ENCODE peak calls at places on chromosomes 13 and 19, in seven cellular contexts. B is transverse colon, R is A549, U is right lobe of liver, S is sigmoid colon, Y is body of pancreas, Q is uterus. L is an unnamed sample.

GRCh38 chr13:113646921-113647340 is 11.1 kb downstream of the ATP4B start:
- DNase-seq in R (no peak), Q (peak; percentile 9), B (no peak), S (no peak), Y (no peak), U (no peak), L (no peak)

GRCh38 chr13:30224732-30225131 is 82.6 kb downstream of the KATNAL1 start:
- DNase-seq in Q (no peak), S (no peak), U (no peak), B (no peak), R (peak; percentile 6), Y (no peak), L (no peak)

GRCh38 chr19:49560358-49560900 is 19.9 kb downstream of the NOSIP start:
- DNase-seq in Q (no peak), B (peak; percentile 49), Y (peak; percentile 70), R (no peak), U (no peak), S (no peak), L (no peak)

GRCh38 chr13:57557979-57558529 is 73.5 kb upstream of the PCDH17 start:
- DNase-seq in S (no peak), B (no peak), U (no peak), R (no peak), Y (no peak), Q (no peak), L (no peak)

GRCh38 chr19:49481020-49481683 is 6.3 kb upstream of the RPL13A start:
- DNase-seq in Q (no peak), S (no peak), R (no peak), B (no peak), Y (no peak), U (no peak), L (no peak)

GRCh38 chr19:28881616-28882015 is 331.3 kb downstream of the UQCRFS1 start:
- DNase-seq in Y (no peak), B (no peak), U (no peak), R (no peak), Q (no peak), S (no peak), L (no peak)

GRCh38 chr19:49880162-49880869 is 2.8 kb downstream of the TBC1D17 start:
- DNase-seq in Q (no peak), S (no peak), U (no peak), Y (no peak), B (no peak), R (no peak), L (no peak)

GRCh38 chr13:40813662-40814454 is 24.4 kb downstream of the SLC25A15 start:
- DNase-seq in Q (no peak), B (no peak), R (no peak), U (no peak), S (no peak), Y (peak; percentile 46), L (peak; percentile 15)

GRCh38 chr13:46553521-46553885 is 533 bp downstream of the LRCH1 start:
- DNase-seq in B (no peak), U (peak; percentile 40), Q (peak; percentile 40), R (no peak), S (peak; percentile 76), Y (no peak), L (no peak)

GRCh38 chr19:44401108-44401786 is at the start of gene ZNF285:
- DNase-seq in B (peak; percentile 90), Q (peak; percentile 84), U (peak; percentile 88), S (peak; percentile 95), Y (peak; percentile 88), R (peak; percentile 99), L (no peak)

GRCh38 chr13:106649495-106649894 is 81.6 kb upstream of the ARGLU1 start:
- DNase-seq in U (no peak), Y (no peak), S (no peak), B (peak; percentile 56), Q (no peak), R (no peak), L (peak; percentile 22)

GRCh38 chr19:41328157-41328817 is 18.3 kb downstream of the CCDC97 start:
- DNase-seq in S (no peak), R (no peak), Y (no peak), U (peak; percentile 27), Q (no peak), B (no peak), L (no peak)

GRCh38 chr19:41325947-41326706 is 16.2 kb downstream of the CCDC97 start:
- DNase-seq in Y (no peak), R (no peak), B (peak; percentile 39), U (peak; percentile 47), S (no peak), Q (no peak), L (no peak)

GRCh38 chr19:41327076-41327475 is 17.1 kb downstream of the CCDC97 start:
- DNase-seq in U (no peak), Q (no peak), S (no peak), R (no peak), Y (no peak), B (no peak), L (no peak)

GRCh38 chr19:41328818-41329220 is 18.8 kb downstream of the CCDC97 start:
- DNase-seq in S (no peak), Y (no peak), U (no peak), Q (no peak), R (no peak), B (no peak), L (no peak)

DNA sequence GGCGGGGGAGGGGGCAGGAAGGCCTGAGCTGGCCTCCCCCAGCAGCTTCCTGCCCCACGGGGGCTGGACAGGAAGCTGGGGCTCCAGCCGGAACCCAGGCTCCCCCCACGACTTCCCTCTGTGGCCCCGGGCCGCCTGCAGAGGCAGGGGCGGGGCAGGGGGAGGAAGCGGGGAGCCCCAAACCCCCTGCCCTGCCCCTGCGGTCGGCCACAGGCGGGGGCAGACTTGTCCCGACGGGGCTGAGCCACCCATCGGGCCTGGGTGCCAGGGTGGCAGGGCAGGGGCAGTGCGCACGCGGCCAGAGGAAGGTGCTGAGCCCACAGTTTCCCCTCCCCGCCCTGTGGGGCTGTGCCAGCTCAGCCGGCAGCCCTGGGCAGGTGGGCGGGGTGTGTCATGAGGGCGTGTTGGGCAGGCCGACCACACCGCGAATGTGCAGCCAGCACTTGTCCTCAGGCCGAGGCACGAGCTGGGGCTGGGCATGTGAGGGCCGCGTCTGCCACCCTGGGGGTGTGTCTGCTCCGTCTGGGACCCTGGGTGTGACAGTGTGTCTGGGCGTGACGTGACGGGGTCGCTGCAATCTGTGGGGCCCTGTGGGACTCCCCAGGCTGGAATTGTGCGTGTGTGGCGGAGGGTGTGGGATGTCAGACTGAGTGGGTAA is 17.7 kb downstream of the CCDC97 start:
- DNase-seq in B (peak; percentile 88), Y (peak; percentile 76), R (no peak), U (peak; percentile 81), Q (peak; percentile 51), S (no peak), L (peak; percentile 96)
- TF ChIP-seq POLR2A in B (peak; percentile 31), Y (peak; percentile 24), R (no peak), U (no peak), Q (no peak), S (no peak), L (no peak)

DNA sequence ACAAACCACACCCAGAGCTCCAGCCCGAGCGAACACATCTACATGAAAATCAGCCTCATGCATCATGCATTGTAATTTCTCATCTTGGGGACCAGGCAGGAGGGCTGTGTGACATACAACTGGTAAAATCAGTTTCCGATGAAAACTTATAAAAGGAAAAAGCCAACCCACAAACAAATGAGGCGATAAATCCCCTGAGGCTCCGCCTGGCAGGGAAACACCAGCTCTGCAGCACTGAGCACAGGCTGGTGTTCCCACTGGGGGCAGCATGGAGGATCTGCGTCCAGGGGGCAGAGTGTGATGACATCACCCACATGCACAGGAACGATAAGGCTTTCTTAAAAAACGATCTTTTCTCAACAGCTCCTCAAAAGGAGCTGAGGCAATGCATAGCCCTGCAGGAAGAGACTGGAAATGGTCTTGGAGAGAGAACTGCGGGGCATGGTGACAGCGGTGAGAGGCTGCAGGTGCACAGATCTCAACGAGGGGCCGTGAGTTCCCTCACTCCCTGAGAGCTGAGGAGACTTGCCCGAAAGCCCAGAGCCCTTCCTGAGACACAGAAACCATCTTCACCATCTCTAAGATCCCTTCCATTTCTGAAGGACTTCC is 24.6 kb downstream of the SH3GL1 start:
- DNase-seq in Q (peak; percentile 54), R (no peak), B (peak; percentile 38), S (peak; percentile 69), Y (peak; percentile 44), U (no peak), L (peak; percentile 43)
- TF ChIP-seq POLR2A in Q (no peak), R (no peak), B (no peak), S (no peak), Y (no peak), U (no peak), L (no peak)

GRCh38 chr13:99969934-99970760 is 1.4 kb downstream of the ZIC5 start:
- DNase-seq in Q (no peak), B (no peak), S (no peak), Y (no peak), R (no peak), U (no peak), L (peak; percentile 96)
- TF ChIP-seq POLR2A in Q (no peak), B (no peak), S (no peak), Y (no peak), R (peak; percentile 30), U (no peak), L (no peak)

DNA sequence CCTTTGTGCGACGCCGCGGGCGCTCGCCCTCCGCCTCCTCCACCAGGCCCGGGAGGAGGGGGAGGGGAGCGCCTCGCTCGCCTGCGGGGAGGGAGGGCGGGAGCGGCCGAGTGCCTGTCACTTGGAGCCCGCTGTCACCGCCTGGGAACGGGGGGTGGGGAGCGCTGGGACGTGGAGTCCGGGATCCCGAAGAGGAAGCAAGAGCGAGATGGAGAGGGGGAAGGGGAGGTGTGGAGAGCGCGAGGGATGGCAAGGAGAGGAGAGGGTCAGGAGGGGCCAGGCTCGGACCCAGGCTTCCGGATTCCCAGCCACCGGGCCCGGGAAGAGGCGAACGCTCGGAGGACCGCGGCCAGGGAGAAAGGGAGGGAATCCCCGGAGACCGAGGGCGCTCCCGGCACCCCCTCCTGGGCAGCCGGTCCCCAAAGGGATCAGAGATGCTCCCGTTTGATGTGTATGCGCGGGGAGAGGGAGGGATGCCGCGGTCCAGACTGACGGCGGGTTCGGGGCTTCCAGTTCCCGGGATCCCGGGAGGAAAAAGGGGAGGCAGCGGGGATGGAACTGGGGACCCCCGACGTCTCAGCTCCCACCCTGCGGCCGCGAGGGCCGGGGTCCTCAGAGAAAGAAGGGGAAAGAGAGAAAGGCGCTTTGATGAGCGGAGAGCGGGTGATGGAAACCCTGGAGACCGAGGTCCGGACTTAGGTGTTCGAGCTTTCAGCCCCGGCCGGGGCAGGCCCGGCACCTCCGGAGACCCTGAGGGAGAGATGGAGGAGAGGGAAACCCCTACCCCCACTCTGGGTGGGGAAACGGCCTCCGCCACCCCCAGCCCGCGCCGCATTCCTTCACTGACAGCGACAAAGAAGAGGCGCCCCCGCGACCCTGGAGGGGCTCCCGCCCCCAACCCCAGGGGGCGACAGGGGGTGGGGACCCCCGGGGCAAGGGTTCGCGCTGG is 4.7 kb upstream of the DPF1 start:
- DNase-seq in U (no peak), Q (no peak), R (no peak), Y (no peak), B (no peak), S (no peak), L (no peak)
- TF ChIP-seq POLR2A in U (no peak), Q (no peak), R (no peak), Y (no peak), B (no peak), S (no peak), L (no peak)

DNA sequence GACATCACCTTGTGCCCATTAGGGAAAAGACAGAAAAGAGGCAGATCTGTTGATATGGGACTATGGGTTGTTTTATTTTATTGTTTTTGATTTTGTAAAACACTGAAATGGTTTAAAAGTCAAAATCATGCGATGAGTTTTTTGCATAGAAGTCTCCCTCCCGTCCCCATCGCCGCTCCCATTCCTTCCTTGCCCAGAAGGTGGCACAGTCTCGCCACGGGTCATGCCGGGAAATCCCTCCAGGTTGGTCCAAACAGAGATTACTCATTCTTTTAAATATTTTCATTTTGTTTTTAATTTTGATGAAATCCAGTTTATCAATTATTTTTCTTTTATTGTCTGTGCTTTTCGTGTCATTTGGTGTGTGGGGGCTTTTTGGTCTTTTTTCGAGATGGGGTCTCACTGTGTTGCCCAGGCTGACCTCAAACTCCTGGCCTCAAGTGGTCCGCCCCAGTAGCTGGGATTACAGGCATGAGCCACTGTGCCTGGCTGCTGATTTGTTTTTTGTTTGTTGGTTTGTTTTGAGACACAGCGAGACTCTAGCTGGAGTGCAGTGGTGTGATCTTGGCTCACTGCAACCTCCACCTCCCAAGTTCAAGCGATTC is 9.2 kb downstream of the PGPEP1 start:
- DNase-seq in R (peak; percentile 69), Q (peak; percentile 53), B (peak; percentile 63), S (no peak), Y (peak; percentile 71), U (peak; percentile 64), L (peak; percentile 51)
- TF ChIP-seq POLR2A in R (no peak), Q (no peak), B (no peak), S (no peak), Y (no peak), U (no peak), L (no peak)

L was measured in H54.